ENCODE peak calls at places on chromosome 12, in four cellular contexts. Y is hepatocyte, S is MM.1S, Q is pancreas. L is an unnamed sample.
A peak's percentile ranks its signal among the peaks of the same experiment; 100 is the strongest.

GRCh38 chr12:89160716-89161123 is 191.6 kb downstream of the DUSP6 start:
- DNase-seq in S (no peak), Y (peak; percentile 28), Q (peak; percentile 22), L (peak; percentile 68)

GRCh38 chr12:6273209-6273928 is 37.1 kb upstream of the PLEKHG6 start:
- DNase-seq in S (no peak), Q (no peak), Y (no peak), L (no peak)

GRCh38 chr12:123149828-123150272 is 1.0 kb downstream of the PITPNM2 start:
- DNase-seq in S (no peak), Q (no peak), Y (no peak), L (no peak)

GRCh38 chr12:102990419-102990818 is 32.9 kb downstream of the ASCL1 start:
- DNase-seq in Y (peak; percentile 9), S (no peak), Q (no peak), L (no peak)

GRCh38 chr12:14239935-14240872 is 125.3 kb upstream of the ATF7IP start:
- DNase-seq in Q (peak; percentile 53), S (peak; percentile 21), Y (peak; percentile 22), L (peak; percentile 86)

GRCh38 chr12:14289596-14289995 is 75.9 kb upstream of the ATF7IP start:
- DNase-seq in Q (no peak), Y (no peak), S (no peak), L (no peak)

GRCh38 chr12:90652280-90652679 is 302.7 kb downstream of the CCER1 start:
- DNase-seq in Q (no peak), Y (no peak), S (no peak), L (no peak)

GRCh38 chr12:51082561-51083139 is 746 bp downstream of the CSRNP2 start:
- DNase-seq in Q (no peak), Y (no peak), S (no peak), L (peak; percentile 17)

GRCh38 chr12:97159397-97159796 is 252.3 kb downstream of the NEDD1 start:
- DNase-seq in S (no peak), Y (no peak), Q (no peak), L (no peak)

GRCh38 chr12:47941475-47942326 is 21.7 kb upstream of the TMEM106C start:
- DNase-seq in Q (no peak), S (no peak), Y (no peak), L (no peak)

GRCh38 chr12:106625976-106626375 is 43.2 kb downstream of the RFX4 start:
- DNase-seq in Q (no peak), S (no peak), Y (no peak), L (no peak)

GRCh38 chr12:49256274-49256637 is 8.6 kb upstream of the TUBA1C start:
- DNase-seq in Q (no peak), S (no peak), Y (no peak), L (no peak)

GRCh38 chr12:72346331-72346944 is 74.3 kb downstream of the TRHDE start:
- DNase-seq in Y (peak; percentile 89), Q (peak; percentile 73), S (peak; percentile 67), L (peak; percentile 23)

GRCh38 chr12:27900920-27901879 is 71.3 kb downstream of the PTHLH start:
- DNase-seq in Q (no peak), Y (no peak), S (no peak), L (no peak)

GRCh38 chr12:132422057-132423043 is 67.6 kb upstream of the FBRSL1 start:
- DNase-seq in S (no peak), Y (no peak), Q (no peak), L (no peak)

GRCh38 chr12:49228653-49229052 is 36.2 kb upstream of the TUBA1C start:
- DNase-seq in Y (no peak), Q (no peak), S (no peak), L (no peak)

GRCh38 chr12:52645120-52645761 is 6.8 kb downstream of the KRT2 start:
- DNase-seq in S (no peak), Q (no peak), Y (no peak), L (no peak)

GRCh38 chr12:53214687-53215455 is 7.8 kb upstream of the ITGB7 start:
- DNase-seq in S (no peak), Y (no peak), Q (no peak), L (no peak)

GRCh38 chr12:101424620-101425019 is 17.0 kb upstream of the ARL1 start:
- DNase-seq in Y (no peak), Q (no peak), S (no peak), L (peak; percentile 61)

GRCh38 chr12:120115692-120116442 is 686 bp downstream of the RAB35 start:
- DNase-seq in Y (peak; percentile 58), Q (peak; percentile 33), S (no peak), L (no peak)

GRCh38 chr12:115403689-115404088 is 719.7 kb upstream of the TBX3 start:
- DNase-seq in S (no peak), Q (no peak), Y (no peak), L (no peak)

GRCh38 chr12:6554168-6554989 is 1.5 kb downstream of the IFFO1 start:
- DNase-seq in Q (peak; percentile 60), Y (peak; percentile 89), S (peak; percentile 75), L (no peak)

GRCh38 chr12:122981036-122981471 is 573 bp downstream of the ARL6IP4 start:
- DNase-seq in Y (peak; percentile 44), Q (no peak), S (no peak), L (no peak)

GRCh38 chr12:93135286-93136239 is 206.5 kb upstream of the EEA1 start:
- DNase-seq in Q (no peak), Y (peak; percentile 53), S (peak; percentile 57), L (no peak)

GRCh38 chr12:74641694-74642093 is 104.1 kb downstream of the ATXN7L3B start:
- DNase-seq in S (no peak), Q (no peak), Y (no peak), L (no peak)

GRCh38 chr12:100534625-100535227 is 38.8 kb upstream of the GAS2L3 start:
- DNase-seq in Y (no peak), S (no peak), Q (no peak), L (no peak)

GRCh38 chr12:65895759-65896656 is 71.7 kb downstream of the HMGA2 start:
- DNase-seq in Q (no peak), Y (peak; percentile 28), S (no peak), L (no peak)

GRCh38 chr12:26791328-26791791 is 41.6 kb downstream of the ITPR2 start:
- DNase-seq in Q (no peak), S (no peak), Y (no peak), L (no peak)

GRCh38 chr12:2283910-2284309 is 231.1 kb downstream of the CACNA1C start:
- DNase-seq in S (no peak), Q (peak; percentile 13), Y (peak; percentile 35), L (no peak)

GRCh38 chr12:52175411-52176350 is 16.1 kb downstream of the KRT80 start:
- DNase-seq in S (no peak), Q (no peak), Y (no peak), L (peak; percentile 79)

GRCh38 chr12:81229718-81230117 is 151.8 kb downstream of the ACSS3 start:
- DNase-seq in Q (no peak), Y (no peak), S (no peak), L (no peak)

GRCh38 chr12:59070534-59070933 is 150.2 kb upstream of the LRIG3 start:
- DNase-seq in Q (no peak), Y (no peak), S (no peak), L (no peak)

GRCh38 chr12:2282321-2282720 is 229.5 kb downstream of the CACNA1C start:
- DNase-seq in Y (peak; percentile 42), Q (no peak), S (no peak), L (no peak)

DNA sequence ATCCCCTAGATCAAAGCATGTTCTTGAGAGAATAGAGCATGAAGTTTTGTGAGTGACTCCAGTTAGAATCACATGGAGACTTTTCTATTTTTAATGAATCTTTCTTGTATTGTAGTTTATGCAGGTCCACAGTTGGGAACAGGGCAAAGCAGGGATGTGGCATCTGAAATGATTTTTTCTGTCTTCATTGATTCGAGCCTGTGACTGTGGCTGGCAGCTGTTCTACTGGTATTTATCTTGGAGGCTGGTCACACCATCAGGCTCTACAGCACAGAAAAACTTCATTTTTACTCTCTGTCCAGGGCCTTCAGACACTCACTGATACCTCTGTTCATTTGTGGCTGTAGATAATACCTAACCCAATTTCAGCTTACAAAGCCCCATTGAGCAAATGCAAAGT is 1002.7 kb downstream of the AACS start:
- DNase-seq in S (no peak), Q (no peak), Y (no peak), L (no peak)
- H3K27ac ChIP-seq in S (no peak overlapping the region), Q (no peak overlapping the region), Y (no peak overlapping the region), L (no peak overlapping the region)

GRCh38 chr12:118432812-118433540 is 56.6 kb downstream of the SUDS3 start:
- DNase-seq in Y (peak; percentile 45), Q (no peak), S (no peak), L (no peak)

GRCh38 chr12:118436986-118437385 is 60.6 kb downstream of the SUDS3 start:
- DNase-seq in Y (no peak), Q (no peak), S (no peak), L (no peak)

GRCh38 chr12:118439068-118439467 is 62.7 kb downstream of the SUDS3 start:
- DNase-seq in S (no peak), Y (no peak), Q (no peak), L (no peak)

GRCh38 chr12:118430516-118430915 is 54.2 kb downstream of the SUDS3 start:
- DNase-seq in Y (no peak), Q (no peak), S (no peak), L (no peak)

DNA sequence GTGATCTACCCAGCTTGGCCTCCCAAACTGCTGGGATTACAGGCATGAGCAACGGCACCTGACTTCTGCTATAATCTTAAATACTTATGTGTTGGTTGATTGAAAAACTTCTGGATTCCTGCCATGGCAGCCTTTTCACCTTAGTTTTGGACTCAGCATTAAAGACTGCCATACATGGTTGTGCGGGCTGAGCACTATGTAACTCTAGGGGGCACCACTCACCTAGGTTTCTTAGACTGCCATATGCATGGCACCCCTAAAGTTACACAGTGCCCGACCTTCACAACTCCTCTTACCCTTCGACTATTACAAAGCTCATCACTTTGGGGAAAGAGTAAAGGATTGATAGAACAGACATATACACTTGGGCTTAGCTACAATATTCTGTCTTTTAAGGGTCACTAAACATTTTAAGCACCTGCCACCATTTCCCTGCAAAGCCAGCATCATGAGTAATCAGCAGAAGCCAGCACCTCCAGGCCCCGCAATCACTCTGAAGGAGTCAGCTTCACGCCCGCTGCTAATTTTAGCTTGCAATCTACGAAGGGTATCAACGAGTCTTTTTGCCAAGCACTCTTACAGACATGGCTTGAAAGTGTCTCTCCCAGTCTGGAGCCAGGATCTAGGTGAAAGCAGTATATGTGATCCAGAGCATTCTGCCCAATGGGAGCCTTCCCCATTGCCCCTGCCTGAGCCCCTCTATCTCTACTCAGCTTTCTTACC is 59.8 kb downstream of the SUDS3 start:
- DNase-seq in S (no peak), Y (peak; percentile 7), Q (no peak), L (no peak)
- TF ChIP-seq CTCF in S (peak; percentile 3), Y (peak; percentile 26), Q (no peak), L (peak; percentile 26)

GRCh38 chr12:130336723-130337475 is 788 bp upstream of the PIWIL1 start:
- DNase-seq in Y (no peak), S (no peak), Q (no peak), L (no peak)
- H3K4me1 ChIP-seq in Y (no peaks in the 10 kb centered on the region), S (no peaks in the 10 kb centered on the region), Q (no peaks in the 10 kb centered on the region), L (no peaks in the 10 kb centered on the region)

DNA sequence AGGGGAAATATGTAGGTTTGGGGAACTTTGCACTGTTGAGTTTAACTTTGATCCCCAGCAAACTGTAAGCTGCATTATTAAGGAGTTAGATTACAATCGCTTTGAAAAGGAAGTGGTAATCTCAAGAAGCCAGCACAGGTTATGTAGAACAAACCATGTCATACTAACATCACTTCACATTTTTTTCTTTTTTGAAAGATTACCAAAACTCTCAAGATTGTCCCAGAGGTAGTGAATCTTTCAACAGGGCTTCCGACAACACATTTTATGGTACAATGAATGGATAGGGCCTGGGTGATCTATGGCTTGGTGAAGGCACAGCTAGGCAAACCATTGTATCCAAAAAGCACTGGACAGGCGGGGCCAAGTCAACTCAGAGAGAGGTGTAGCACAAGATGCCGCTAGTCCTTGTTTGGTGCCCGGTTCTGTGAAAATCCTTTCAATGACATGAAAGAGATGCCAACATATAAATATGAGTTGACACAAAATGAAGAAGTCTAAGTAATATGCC is 24.3 kb upstream of the PARP11 start:
- DNase-seq in Y (no peak), Q (no peak), S (no peak), L (no peak)
- H3K27ac ChIP-seq in Y (no peak overlapping the region), Q (peak overlapping the region; percentile 20), S (no peak overlapping the region), L (no peak overlapping the region)

GRCh38 chr12:109460538-109460937 is 16.6 kb downstream of the KCTD10 start:
- DNase-seq in Q (no peak), Y (no peak), S (no peak), L (no peak)
- TF ChIP-seq CTCF in Q (no peak), Y (no peak), S (no peak), L (no peak)